ENCODE peak calls at places on chromosomes 1 and 21, in eight cellular contexts. O is lower leg skin, N is adrenal gland, C is right lobe of liver, Z is transverse colon, S is epithelial cell of esophagus, T is fibroblast of lung, K is activated B cell treated with CpG ODN at 0.5 μM for 24 hours. R is an unnamed sample.

GRCh38 chr1:38690790-38691189 is 168.8 kb downstream of the RRAGC start:
- DNase-seq in O (no peak), N (no peak), C (no peak), Z (no peak), S (peak; percentile 65), T (no peak), K (no peak), R (no peak)

GRCh38 chr1:112504666-112505399 is 3.9 kb upstream of the WNT2B start:
- DNase-seq in O (no peak), N (no peak), C (no peak), Z (no peak), S (no peak), T (no peak), K (no peak), R (no peak)

GRCh38 chr1:234957330-234958065 is 171.1 kb downstream of the TOMM20 start:
- DNase-seq in O (no peak), N (no peak), C (peak; percentile 94), Z (peak; percentile 73), S (peak; percentile 48), T (peak; percentile 98), K (no peak), R (no peak)

GRCh38 chr1:112769611-112770010 is 54.5 kb upstream of the PPM1J start:
- DNase-seq in O (no peak), N (no peak), C (no peak), Z (no peak), S (no peak), T (no peak), K (no peak), R (no peak)

GRCh38 chr1:2300004-2300771 is 72.1 kb downstream of the SKI start:
- DNase-seq in O (no peak), N (no peak), C (no peak), Z (peak; percentile 75), S (no peak), T (no peak), K (peak; percentile 75), R (no peak)

GRCh38 chr1:29789221-29789909 is 553.0 kb downstream of the PTPRU start:
- DNase-seq in O (no peak), N (no peak), C (no peak), Z (no peak), S (peak; percentile 55), T (no peak), K (no peak), R (no peak)

GRCh38 chr21:37095821-37096220 is 22.8 kb downstream of the TTC3 start:
- DNase-seq in O (no peak), N (no peak), C (no peak), Z (no peak), S (no peak), T (no peak), K (no peak), R (no peak)

GRCh38 chr21:42245348-42246185 is 26.6 kb downstream of the ABCG1 start:
- DNase-seq in O (no peak), N (no peak), C (no peak), Z (no peak), S (no peak), T (no peak), K (no peak), R (no peak)

GRCh38 chr1:211113566-211113965 is 20.4 kb downstream of the KCNH1 start:
- DNase-seq in O (no peak), N (no peak), C (no peak), Z (no peak), S (no peak), T (no peak), K (no peak), R (no peak)

GRCh38 chr1:2928733-2929325 is 92.4 kb upstream of the ACTRT2 start:
- DNase-seq in O (no peak), N (no peak), C (no peak), Z (no peak), S (no peak), T (no peak), K (no peak), R (no peak)

GRCh38 chr1:224042557-224043118 is 71.3 kb upstream of the FBXO28 start:
- DNase-seq in O (no peak), N (no peak), C (no peak), Z (no peak), S (no peak), T (no peak), K (no peak), R (no peak)

GRCh38 chr1:100309863-100310262 is 42.4 kb upstream of the CDC14A start:
- DNase-seq in O (no peak), N (no peak), C (no peak), Z (no peak), S (no peak), T (no peak), K (no peak), R (no peak)

GRCh38 chr1:221336141-221336540 is 405.7 kb downstream of the DUSP10 start:
- DNase-seq in O (no peak), N (no peak), C (no peak), Z (no peak), S (no peak), T (peak; percentile 56), K (no peak), R (no peak)

GRCh38 chr1:162908780-162909179 is 47.8 kb upstream of the CCDC190 start:
- DNase-seq in O (no peak), N (no peak), C (no peak), Z (no peak), S (peak; percentile 88), T (peak; percentile 82), K (no peak), R (no peak)

GRCh38 chr1:1157426-1157913 is 16.2 kb upstream of the TTLL10 start:
- DNase-seq in O (peak; percentile 89), N (peak; percentile 84), C (peak; percentile 80), Z (peak; percentile 93), S (peak; percentile 88), T (peak; percentile 87), K (peak; percentile 52), R (no peak)

GRCh38 chr1:184002071-184002470 is 35.5 kb downstream of the COLGALT2 start:
- DNase-seq in O (no peak), N (peak; percentile 57), C (no peak), Z (no peak), S (peak; percentile 77), T (peak; percentile 72), K (no peak), R (no peak)

DNA sequence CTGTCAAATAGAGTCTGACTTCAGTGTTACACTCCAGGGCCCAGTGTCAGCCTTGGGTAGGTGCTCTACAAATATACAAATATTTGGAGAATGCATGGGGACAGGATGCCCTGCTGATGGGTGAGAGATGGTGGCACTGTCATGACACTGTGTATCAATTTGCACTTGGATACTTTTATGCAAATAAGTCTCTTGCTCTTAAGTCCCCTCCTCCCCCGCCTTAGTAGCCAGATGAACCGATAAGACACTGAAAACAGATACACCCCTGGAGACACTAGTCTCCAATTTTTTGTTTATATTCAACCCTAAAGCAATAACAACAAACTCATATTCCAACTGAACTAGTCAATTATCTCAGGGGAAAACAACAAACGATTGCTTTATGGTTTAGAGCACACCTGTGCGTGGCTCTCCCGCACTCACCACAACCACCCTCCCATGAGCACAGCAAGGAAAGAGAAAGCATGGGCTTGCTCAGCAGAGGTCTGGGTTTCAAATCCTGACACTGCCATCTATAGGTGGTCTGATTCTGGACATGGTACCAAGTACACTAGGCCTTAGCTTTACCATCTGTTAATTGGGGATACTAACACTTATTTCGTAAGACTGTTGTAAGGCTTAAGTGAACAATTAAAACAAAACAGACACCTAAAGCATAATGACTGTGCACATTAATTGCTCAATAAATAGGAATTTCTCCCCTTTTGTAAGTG is 50.3 kb downstream of the HIVEP3 start:
- DNase-seq in O (no peak), N (no peak), C (no peak), Z (no peak), S (peak; percentile 42), T (no peak), K (no peak), R (no peak)
- TF ChIP-seq CTCF in O (no peak), N (no peak), C (no peak), Z (no peak), S (no peak), T (no peak), K (no peak), R (peak; percentile 42)

GRCh38 chr1:180632326-180633088 is 685 bp downstream of the XPR1 start:
- DNase-seq in O (no peak), N (no peak), C (peak; percentile 76), Z (peak; percentile 74), S (peak; percentile 45), T (no peak), K (peak; percentile 71), R (no peak)
- TF ChIP-seq CTCF in O (no peak), N (no peak), C (peak; percentile 26), Z (peak; percentile 22), S (no peak), T (peak; percentile 9), K (no peak), R (peak; percentile 67)

DNA sequence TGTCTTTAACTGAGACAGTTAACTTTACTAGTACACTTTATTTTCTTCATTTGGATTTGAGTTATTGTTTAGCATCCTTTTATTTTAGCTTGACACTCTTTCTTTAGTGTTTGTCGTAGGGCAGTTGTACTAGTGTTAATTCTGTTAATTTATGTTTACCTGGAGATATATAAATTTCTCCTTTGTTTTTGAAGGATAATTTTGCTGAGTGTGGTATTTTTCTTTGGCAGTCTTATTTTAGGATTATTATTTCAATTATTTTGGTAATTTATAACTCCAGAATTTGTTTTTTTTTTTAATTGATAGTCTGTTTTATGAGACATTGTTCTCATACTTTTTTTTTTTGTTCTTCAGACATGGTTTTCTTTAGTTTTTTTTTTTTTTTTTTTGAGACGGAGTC is 73.8 kb upstream of the CHODL start:
- DNase-seq in O (no peak), N (no peak), C (no peak), Z (no peak), S (no peak), T (no peak), K (no peak), R (no peak)
- TF ChIP-seq CTCF in O (no peak), N (no peak), C (no peak), Z (no peak), S (no peak), T (no peak), K (no peak), R (no peak)

GRCh38 chr21:14120091-14120734 is 90.5 kb downstream of the LIPI start:
- DNase-seq in O (no peak), N (peak; percentile 63), C (peak; percentile 63), Z (peak; percentile 57), S (peak; percentile 44), T (no peak), K (no peak), R (no peak)
- TF ChIP-seq CTCF in O (no peak), N (peak; percentile 39), C (peak; percentile 53), Z (peak; percentile 58), S (peak; percentile 52), T (no peak), K (no peak), R (peak; percentile 48)

GRCh38 chr1:85282424-85282823 is 6.0 kb upstream of the BCL10 start:
- DNase-seq in O (no peak), N (no peak), C (no peak), Z (no peak), S (no peak), T (no peak), K (no peak), R (no peak)
- TF ChIP-seq CTCF in O (no peak), N (no peak), C (no peak), Z (no peak), S (peak; percentile 14), T (no peak), K (no peak), R (no peak)

R was measured in chondrocyte.